ENCODE peak calls at places on chromosomes 13 and 19, in seven cellular contexts. One of them, this sample, is unnamed.

GRCh38 chr13:104253063-104253680 is 1187.0 kb upstream of the SLC10A2 start:
- DNase-seq in CD8-positive, alpha-beta T cell: no peak
- DNase-seq in HAP-1: no peak
- DNase-seq in IMR-90: no peak
- DNase-seq in body of pancreas: no peak
- DNase-seq in heart right ventricle: no peak
- DNase-seq in colonic mucosa: no peak
- DNase-seq in this sample: no peak

GRCh38 chr19:44662686-44663085 is 8.6 kb upstream of the CEACAM19 start:
- DNase-seq in heart right ventricle: no peak
- DNase-seq in CD8-positive, alpha-beta T cell: no peak
- DNase-seq in IMR-90: peak; percentile 31
- DNase-seq in colonic mucosa: no peak
- DNase-seq in body of pancreas: peak; percentile 27
- DNase-seq in HAP-1: no peak
- DNase-seq in this sample: no peak

GRCh38 chr19:6590458-6591319 is at the start of gene CD70:
- DNase-seq in CD8-positive, alpha-beta T cell: peak; percentile 6
- DNase-seq in HAP-1: peak; percentile 74
- DNase-seq in IMR-90: no peak
- DNase-seq in colonic mucosa: no peak
- DNase-seq in heart right ventricle: no peak
- DNase-seq in body of pancreas: no peak
- DNase-seq in this sample: no peak

GRCh38 chr13:93446256-93446655 is 219.6 kb downstream of the GPC6 start:
- DNase-seq in body of pancreas: no peak
- DNase-seq in HAP-1: no peak
- DNase-seq in IMR-90: peak; percentile 13
- DNase-seq in heart right ventricle: no peak
- DNase-seq in colonic mucosa: no peak
- DNase-seq in CD8-positive, alpha-beta T cell: no peak
- DNase-seq in this sample: no peak

GRCh38 chr19:34430738-34431625 is 2.8 kb downstream of the UBA2 start:
- DNase-seq in HAP-1: peak; percentile 73
- DNase-seq in CD8-positive, alpha-beta T cell: peak; percentile 20
- DNase-seq in IMR-90: peak; percentile 68
- DNase-seq in body of pancreas: no peak
- DNase-seq in colonic mucosa: no peak
- DNase-seq in heart right ventricle: no peak
- DNase-seq in this sample: peak; percentile 65

GRCh38 chr13:50543767-50544166 is 299.7 kb downstream of the DLEU7 start:
- DNase-seq in HAP-1: peak; percentile 71
- DNase-seq in body of pancreas: no peak
- DNase-seq in IMR-90: peak; percentile 91
- DNase-seq in CD8-positive, alpha-beta T cell: no peak
- DNase-seq in heart right ventricle: no peak
- DNase-seq in colonic mucosa: no peak
- DNase-seq in this sample: peak; percentile 55

GRCh38 chr19:55546822-55547614 is 1.7 kb upstream of the SBK3 start:
- DNase-seq in CD8-positive, alpha-beta T cell: no peak
- DNase-seq in colonic mucosa: peak; percentile 46
- DNase-seq in IMR-90: peak; percentile 84
- DNase-seq in body of pancreas: peak; percentile 53
- DNase-seq in heart right ventricle: peak; percentile 91
- DNase-seq in HAP-1: no peak
- DNase-seq in this sample: peak; percentile 43

GRCh38 chr19:8174706-8175105 is 25.3 kb upstream of the FBN3 start:
- DNase-seq in HAP-1: no peak
- DNase-seq in IMR-90: peak; percentile 31
- DNase-seq in body of pancreas: no peak
- DNase-seq in heart right ventricle: no peak
- DNase-seq in CD8-positive, alpha-beta T cell: no peak
- DNase-seq in colonic mucosa: no peak
- DNase-seq in this sample: no peak

GRCh38 chr19:10835089-10835753 is 791 bp downstream of the TMED1 start:
- DNase-seq in HAP-1: no peak
- DNase-seq in IMR-90: no peak
- DNase-seq in CD8-positive, alpha-beta T cell: no peak
- DNase-seq in body of pancreas: peak; percentile 42
- DNase-seq in colonic mucosa: no peak
- DNase-seq in heart right ventricle: no peak
- DNase-seq in this sample: no peak

GRCh38 chr19:49676136-49676689 is 858 bp upstream of the PRMT1 start:
- DNase-seq in IMR-90: peak; percentile 95
- DNase-seq in body of pancreas: peak; percentile 91
- DNase-seq in HAP-1: peak; percentile 77
- DNase-seq in CD8-positive, alpha-beta T cell: no peak
- DNase-seq in heart right ventricle: peak; percentile 92
- DNase-seq in colonic mucosa: peak; percentile 90
- DNase-seq in this sample: peak; percentile 94

GRCh38 chr13:80604094-80604493 is 263.2 kb upstream of the SPRY2 start:
- DNase-seq in body of pancreas: no peak
- DNase-seq in CD8-positive, alpha-beta T cell: no peak
- DNase-seq in colonic mucosa: no peak
- DNase-seq in HAP-1: no peak
- DNase-seq in IMR-90: no peak
- DNase-seq in heart right ventricle: peak; percentile 39
- DNase-seq in this sample: no peak

GRCh38 chr19:54521022-54521859 is 18.6 kb downstream of the LAIR2 start:
- DNase-seq in body of pancreas: no peak
- DNase-seq in heart right ventricle: no peak
- DNase-seq in HAP-1: no peak
- DNase-seq in IMR-90: no peak
- DNase-seq in CD8-positive, alpha-beta T cell: no peak
- DNase-seq in colonic mucosa: no peak
- DNase-seq in this sample: no peak

GRCh38 chr19:20171285-20171684 is 4.3 kb downstream of the ZNF486 start:
- DNase-seq in IMR-90: no peak
- DNase-seq in colonic mucosa: no peak
- DNase-seq in heart right ventricle: no peak
- DNase-seq in HAP-1: no peak
- DNase-seq in CD8-positive, alpha-beta T cell: no peak
- DNase-seq in body of pancreas: no peak
- DNase-seq in this sample: no peak

GRCh38 chr19:38664503-38665211 is 17.2 kb downstream of the ACTN4 start:
- DNase-seq in CD8-positive, alpha-beta T cell: no peak
- DNase-seq in colonic mucosa: no peak
- DNase-seq in heart right ventricle: no peak
- DNase-seq in body of pancreas: no peak
- DNase-seq in IMR-90: no peak
- DNase-seq in HAP-1: no peak
- DNase-seq in this sample: no peak

GRCh38 chr19:38666662-38667448 is 19.4 kb downstream of the ACTN4 start:
- DNase-seq in HAP-1: peak; percentile 64
- DNase-seq in colonic mucosa: no peak
- DNase-seq in IMR-90: peak; percentile 81
- DNase-seq in heart right ventricle: peak; percentile 76
- DNase-seq in body of pancreas: peak; percentile 87
- DNase-seq in CD8-positive, alpha-beta T cell: no peak
- DNase-seq in this sample: peak; percentile 79

GRCh38 chr19:38667552-38668205 is 20.2 kb downstream of the ACTN4 start:
- DNase-seq in HAP-1: no peak
- DNase-seq in heart right ventricle: no peak
- DNase-seq in colonic mucosa: no peak
- DNase-seq in CD8-positive, alpha-beta T cell: no peak
- DNase-seq in IMR-90: peak; percentile 95
- DNase-seq in body of pancreas: no peak
- DNase-seq in this sample: peak; percentile 63

GRCh38 chr19:38665219-38665931 is 17.9 kb downstream of the ACTN4 start:
- DNase-seq in colonic mucosa: no peak
- DNase-seq in HAP-1: no peak
- DNase-seq in heart right ventricle: no peak
- DNase-seq in IMR-90: no peak
- DNase-seq in body of pancreas: no peak
- DNase-seq in CD8-positive, alpha-beta T cell: no peak
- DNase-seq in this sample: no peak

GRCh38 chr19:38665950-38666661 is 18.7 kb downstream of the ACTN4 start:
- DNase-seq in CD8-positive, alpha-beta T cell: no peak
- DNase-seq in heart right ventricle: peak; percentile 86
- DNase-seq in IMR-90: peak; percentile 51
- DNase-seq in colonic mucosa: no peak
- DNase-seq in body of pancreas: peak; percentile 79
- DNase-seq in HAP-1: no peak
- DNase-seq in this sample: peak; percentile 55
- H3K4me1 ChIP-seq in CD8-positive, alpha-beta T cell: peaks cover 78% of the 10 kb centered on the region
- H3K4me1 ChIP-seq in heart right ventricle: peaks cover 100% of the 10 kb centered on the region
- H3K4me1 ChIP-seq in IMR-90: peaks cover 63% of the 10 kb centered on the region
- H3K4me1 ChIP-seq in colonic mucosa: peaks cover 76% of the 10 kb centered on the region
- H3K4me1 ChIP-seq in body of pancreas: peaks cover 100% of the 10 kb centered on the region
- H3K4me1 ChIP-seq in HAP-1: peaks cover 39% of the 10 kb centered on the region
- H3K4me1 ChIP-seq in this sample: peaks cover 88% of the 10 kb centered on the region

DNA sequence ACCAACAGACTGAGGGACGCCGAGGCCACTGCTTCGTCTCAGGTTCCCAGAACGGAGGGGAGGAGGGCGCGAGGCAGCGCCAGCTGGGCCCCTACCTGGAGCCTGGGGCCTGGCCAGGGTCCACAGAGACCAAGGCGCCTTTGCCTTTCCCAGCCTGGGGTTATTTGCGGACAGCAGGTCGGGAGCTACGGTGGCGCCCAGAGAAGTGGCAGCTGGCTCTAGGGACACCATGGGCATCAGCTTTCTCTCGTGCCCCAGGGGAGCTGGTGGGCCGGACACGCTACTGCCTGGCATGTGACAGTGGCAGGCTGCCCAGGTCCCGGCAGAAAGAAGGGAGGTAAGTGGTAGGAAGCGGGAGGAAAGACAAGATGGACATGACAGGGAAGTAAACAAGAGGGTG is 19.0 kb downstream of the AKT2 start:
- DNase-seq in heart right ventricle: peak; percentile 69
- DNase-seq in IMR-90: no peak
- DNase-seq in body of pancreas: peak; percentile 67
- DNase-seq in HAP-1: no peak
- DNase-seq in CD8-positive, alpha-beta T cell: no peak
- DNase-seq in colonic mucosa: no peak
- DNase-seq in this sample: no peak
- H3K4me1 ChIP-seq in heart right ventricle: peaks cover 50% of the 10 kb centered on the region
- H3K4me1 ChIP-seq in IMR-90: peaks cover 5% of the 10 kb centered on the region
- H3K4me1 ChIP-seq in body of pancreas: peaks cover 51% of the 10 kb centered on the region
- H3K4me1 ChIP-seq in HAP-1: no peaks in the 10 kb centered on the region
- H3K4me1 ChIP-seq in CD8-positive, alpha-beta T cell: peaks cover 6% of the 10 kb centered on the region
- H3K4me1 ChIP-seq in colonic mucosa: no peaks in the 10 kb centered on the region
- H3K4me1 ChIP-seq in this sample: no peaks in the 10 kb centered on the region

GRCh38 chr19:13101590-13102415 is 855 bp downstream of the LYL1 start:
- DNase-seq in HAP-1: no peak
- DNase-seq in colonic mucosa: no peak
- DNase-seq in IMR-90: no peak
- DNase-seq in body of pancreas: no peak
- DNase-seq in CD8-positive, alpha-beta T cell: no peak
- DNase-seq in heart right ventricle: no peak
- DNase-seq in this sample: no peak
- H3K4me1 ChIP-seq in HAP-1: peaks cover 3% of the 10 kb centered on the region
- H3K4me1 ChIP-seq in colonic mucosa: peaks cover 16% of the 10 kb centered on the region
- H3K4me1 ChIP-seq in IMR-90: peaks cover 12% of the 10 kb centered on the region
- H3K4me1 ChIP-seq in body of pancreas: peaks cover 31% of the 10 kb centered on the region
- H3K4me1 ChIP-seq in CD8-positive, alpha-beta T cell: peaks cover 76% of the 10 kb centered on the region
- H3K4me1 ChIP-seq in heart right ventricle: peaks cover 81% of the 10 kb centered on the region
- H3K4me1 ChIP-seq in this sample: peaks cover 30% of the 10 kb centered on the region

DNA sequence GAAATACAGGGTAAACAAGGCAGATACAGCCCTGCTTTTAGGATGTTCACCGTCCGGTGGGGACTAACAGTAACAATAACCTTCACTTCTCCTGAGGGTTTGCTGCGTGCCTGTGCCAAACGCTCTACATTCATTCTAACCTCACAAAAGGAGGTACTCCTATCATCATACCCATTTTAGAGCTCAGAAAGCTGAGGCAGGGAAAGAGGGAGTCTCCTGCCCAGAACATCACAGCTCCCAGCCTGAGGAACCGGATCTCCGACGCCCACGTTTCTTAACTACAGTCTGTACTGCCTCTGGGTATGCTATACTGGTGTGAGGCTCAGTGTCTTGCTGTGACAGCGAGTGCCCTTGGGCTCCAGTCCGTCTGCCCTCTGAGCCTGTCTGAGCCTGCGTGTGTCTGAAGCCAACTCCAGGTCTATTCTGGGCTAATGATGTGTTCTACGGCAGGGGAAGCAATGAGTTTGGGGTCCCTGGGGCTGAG is 5.1 kb downstream of the LIPE start:
- DNase-seq in IMR-90: no peak
- DNase-seq in HAP-1: no peak
- DNase-seq in body of pancreas: no peak
- DNase-seq in heart right ventricle: peak; percentile 60
- DNase-seq in CD8-positive, alpha-beta T cell: no peak
- DNase-seq in colonic mucosa: no peak
- DNase-seq in this sample: no peak
- H3K4me1 ChIP-seq in IMR-90: peaks cover 9% of the 10 kb centered on the region
- H3K4me1 ChIP-seq in HAP-1: peaks cover 5% of the 10 kb centered on the region
- H3K4me1 ChIP-seq in body of pancreas: peaks cover 37% of the 10 kb centered on the region
- H3K4me1 ChIP-seq in heart right ventricle: peaks cover 65% of the 10 kb centered on the region
- H3K4me1 ChIP-seq in CD8-positive, alpha-beta T cell: peaks cover 31% of the 10 kb centered on the region
- H3K4me1 ChIP-seq in colonic mucosa: peaks cover 12% of the 10 kb centered on the region
- H3K4me1 ChIP-seq in this sample: peaks cover 14% of the 10 kb centered on the region

DNA sequence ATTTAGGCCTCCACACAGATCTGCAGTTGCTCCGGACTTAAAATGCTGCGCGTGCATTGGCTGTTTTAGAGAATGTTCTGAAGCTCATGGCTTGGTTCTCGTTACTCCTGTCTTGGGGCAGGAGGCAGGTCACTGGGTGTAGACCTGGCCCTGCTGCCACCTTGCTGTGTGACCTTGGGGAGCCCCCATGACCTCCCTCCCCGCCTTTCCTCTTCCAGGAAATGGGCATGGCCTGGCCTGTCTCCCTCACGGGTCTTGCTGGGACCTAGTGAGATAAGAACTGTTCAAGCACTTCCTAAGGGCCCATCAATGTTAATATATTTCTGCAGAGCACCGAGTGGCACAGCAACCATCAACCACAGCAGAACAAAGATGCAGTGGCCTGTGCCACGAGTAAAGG is 49.4 kb downstream of the KLF2 start:
- DNase-seq in heart right ventricle: no peak
- DNase-seq in HAP-1: no peak
- DNase-seq in IMR-90: no peak
- DNase-seq in body of pancreas: no peak
- DNase-seq in CD8-positive, alpha-beta T cell: no peak
- DNase-seq in colonic mucosa: no peak
- DNase-seq in this sample: no peak
- H3K4me1 ChIP-seq in heart right ventricle: peaks cover 57% of the 10 kb centered on the region
- H3K4me1 ChIP-seq in HAP-1: no peaks in the 10 kb centered on the region
- H3K4me1 ChIP-seq in IMR-90: peaks cover 10% of the 10 kb centered on the region
- H3K4me1 ChIP-seq in body of pancreas: no peaks in the 10 kb centered on the region
- H3K4me1 ChIP-seq in CD8-positive, alpha-beta T cell: peaks cover 93% of the 10 kb centered on the region
- H3K4me1 ChIP-seq in colonic mucosa: peaks cover 15% of the 10 kb centered on the region
- H3K4me1 ChIP-seq in this sample: no peaks in the 10 kb centered on the region

GRCh38 chr19:1259206-1259872 is 9.8 kb upstream of the CIRBP start:
- DNase-seq in IMR-90: peak; percentile 51
- DNase-seq in colonic mucosa: peak; percentile 86
- DNase-seq in heart right ventricle: peak; percentile 88
- DNase-seq in CD8-positive, alpha-beta T cell: peak; percentile 65
- DNase-seq in body of pancreas: peak; percentile 73
- DNase-seq in HAP-1: no peak
- DNase-seq in this sample: peak; percentile 87

GRCh38 chr19:1257475-1258160 is 9.2 kb downstream of the MIDN start:
- DNase-seq in CD8-positive, alpha-beta T cell: no peak
- DNase-seq in IMR-90: no peak
- DNase-seq in HAP-1: no peak
- DNase-seq in body of pancreas: no peak
- DNase-seq in heart right ventricle: no peak
- DNase-seq in colonic mucosa: no peak
- DNase-seq in this sample: no peak

GRCh38 chr19:1256646-1257474 is 8.5 kb downstream of the MIDN start:
- DNase-seq in CD8-positive, alpha-beta T cell: no peak
- DNase-seq in IMR-90: no peak
- DNase-seq in heart right ventricle: no peak
- DNase-seq in HAP-1: no peak
- DNase-seq in body of pancreas: no peak
- DNase-seq in colonic mucosa: no peak
- DNase-seq in this sample: no peak

GRCh38 chr19:1258707-1259205 is 10.4 kb downstream of the MIDN start:
- DNase-seq in body of pancreas: no peak
- DNase-seq in HAP-1: no peak
- DNase-seq in CD8-positive, alpha-beta T cell: no peak
- DNase-seq in heart right ventricle: no peak
- DNase-seq in IMR-90: no peak
- DNase-seq in colonic mucosa: no peak
- DNase-seq in this sample: no peak

GRCh38 chr19:1258161-1258492 is 9.7 kb downstream of the MIDN start:
- DNase-seq in heart right ventricle: no peak
- DNase-seq in CD8-positive, alpha-beta T cell: no peak
- DNase-seq in colonic mucosa: no peak
- DNase-seq in HAP-1: no peak
- DNase-seq in body of pancreas: no peak
- DNase-seq in IMR-90: no peak
- DNase-seq in this sample: no peak
- H3K4me1 ChIP-seq in heart right ventricle: peaks cover 93% of the 10 kb centered on the region
- H3K4me1 ChIP-seq in CD8-positive, alpha-beta T cell: peaks cover 91% of the 10 kb centered on the region
- H3K4me1 ChIP-seq in colonic mucosa: peaks cover 37% of the 10 kb centered on the region
- H3K4me1 ChIP-seq in HAP-1: peaks cover 23% of the 10 kb centered on the region
- H3K4me1 ChIP-seq in body of pancreas: peaks cover 94% of the 10 kb centered on the region
- H3K4me1 ChIP-seq in IMR-90: peaks cover 57% of the 10 kb centered on the region
- H3K4me1 ChIP-seq in this sample: peaks cover 77% of the 10 kb centered on the region

This sample was measured in hepatocyte.